ENCODE peak calls at places on chromosomes 16 and 17, in seven cellular contexts. T, A, Y, I, L, W and E are unnamed samples.

GRCh38 chr16:9054460-9054859 is 37.0 kb upstream of the HAPSTR1 start:
- DNase-seq in A (no peak), L (no peak), I (no peak), Y (no peak), T (no peak), W (no peak), E (no peak)

GRCh38 chr16:57253410-57253927 is 8.4 kb downstream of the ARL2BP start:
- DNase-seq in W (no peak), I (no peak), T (no peak), A (no peak), Y (no peak), L (no peak), E (no peak)

GRCh38 chr17:9284884-9285283 is 263.6 kb downstream of the NTN1 start:
- DNase-seq in L (no peak), I (no peak), W (peak; percentile 52), Y (no peak), T (no peak), A (no peak), E (no peak)

GRCh38 chr16:84600343-84601229 is 17.3 kb downstream of the COTL1 start:
- DNase-seq in Y (no peak), W (no peak), A (peak; percentile 87), L (no peak), I (no peak), T (no peak), E (peak; percentile 82)

GRCh38 chr17:28744104-28744801 is 442 bp downstream of the TRAF4 start:
- DNase-seq in Y (peak; percentile 67), T (peak; percentile 70), I (peak; percentile 86), L (no peak), A (peak; percentile 68), W (peak; percentile 67), E (peak; percentile 81)

GRCh38 chr16:68737046-68737729 is at the start of gene CDH1:
- DNase-seq in A (no peak), L (no peak), I (peak; percentile 98), T (peak; percentile 95), Y (no peak), W (no peak), E (peak; percentile 65)

GRCh38 chr17:45234641-45235040 is 13.0 kb downstream of the FMNL1 start:
- DNase-seq in I (no peak), A (peak; percentile 76), T (no peak), L (no peak), Y (no peak), W (no peak), E (peak; percentile 63)

GRCh38 chr17:44105941-44106340 is 17.5 kb downstream of the HDAC5 start:
- DNase-seq in I (no peak), A (peak; percentile 54), Y (no peak), T (no peak), W (no peak), L (no peak), E (no peak)

GRCh38 chr17:63950940-63951907 is 19.1 kb upstream of the CD79B start:
- DNase-seq in A (peak; percentile 84), T (peak; percentile 75), W (no peak), L (no peak), I (peak; percentile 84), Y (no peak), E (peak; percentile 79)

GRCh38 chr16:57591086-57591869 is 37.2 kb upstream of the ADGRG1 start:
- DNase-seq in Y (peak; percentile 77), L (peak; percentile 40), A (peak; percentile 52), T (peak; percentile 76), W (peak; percentile 52), I (peak; percentile 84), E (peak; percentile 75)

GRCh38 chr16:66116163-66116792 is 250.2 kb upstream of the CDH5 start:
- DNase-seq in A (no peak), T (no peak), Y (no peak), W (no peak), I (no peak), L (no peak), E (no peak)

GRCh38 chr17:35748323-35748960 is 4.6 kb downstream of the GAS2L2 start:
- DNase-seq in Y (no peak), I (peak; percentile 69), L (no peak), W (no peak), T (no peak), A (no peak), E (no peak)

GRCh38 chr17:66542183-66542966 is 240.0 kb downstream of the PRKCA start:
- DNase-seq in L (no peak), W (no peak), I (no peak), A (peak; percentile 59), Y (no peak), T (no peak), E (peak; percentile 41)

GRCh38 chr16:20897253-20897896 is 2.8 kb downstream of the DCUN1D3 start:
- DNase-seq in Y (no peak), T (no peak), L (no peak), W (no peak), I (no peak), A (no peak), E (no peak)

GRCh38 chr16:35188288-35189155 is 1729.1 kb downstream of the TP53TG3F start:
- DNase-seq in Y (no peak), W (no peak), L (no peak), A (peak; percentile 1), T (no peak), I (no peak), E (no peak)

GRCh38 chr17:44308865-44309264 is 464 bp downstream of the RUNDC3A start:
- DNase-seq in T (no peak), W (no peak), I (no peak), Y (no peak), L (no peak), A (no peak), E (no peak)

GRCh38 chr16:47143677-47144558 is at the start of gene NETO2:
- DNase-seq in Y (peak; percentile 58), L (no peak), I (peak; percentile 83), A (peak; percentile 16), T (peak; percentile 66), W (no peak), E (peak; percentile 85)

GRCh38 chr16:61836804-61837398 is 199.3 kb downstream of the CDH8 start:
- DNase-seq in W (no peak), L (no peak), I (no peak), T (no peak), A (no peak), Y (no peak), E (no peak)

GRCh38 chr17:21392257-21392656 is 16.1 kb downstream of the KCNJ12 start:
- DNase-seq in I (no peak), A (no peak), T (no peak), W (no peak), L (no peak), Y (no peak), E (no peak)

GRCh38 chr17:46885956-46886663 is 34.7 kb downstream of the WNT9B start:
- DNase-seq in I (no peak), Y (no peak), A (no peak), L (no peak), W (no peak), T (no peak), E (no peak)

DNA sequence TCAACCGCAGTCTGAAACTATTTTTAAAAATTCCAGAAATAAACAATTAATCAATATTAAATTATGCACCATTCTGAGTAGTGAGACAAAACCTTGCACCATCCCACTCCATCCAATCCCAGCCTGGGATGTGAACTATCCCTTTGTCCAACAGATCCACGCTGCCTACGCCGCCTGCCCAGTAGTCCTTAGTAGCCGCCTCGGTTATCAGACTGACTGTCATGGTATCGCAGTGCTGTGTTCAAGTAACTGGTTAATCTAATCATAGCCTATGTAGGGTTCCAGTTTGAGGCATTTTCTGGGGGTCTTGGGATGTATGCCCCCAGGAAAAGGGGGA is 437.7 kb downstream of the HS3ST3B1 start:
- DNase-seq in W (no peak), Y (no peak), I (no peak), L (no peak), T (no peak), A (no peak), E (no peak)
- TF ChIP-seq CTCF in W (no peak), Y (no peak), I (no peak), L (no peak), T (no peak), A (no peak), E (no peak)

GRCh38 chr16:74608944-74609343 is 2.0 kb upstream of the GLG1 start:
- DNase-seq in I (no peak), W (no peak), Y (no peak), T (no peak), L (no peak), A (no peak), E (no peak)
- TF ChIP-seq CTCF in I (no peak), W (no peak), Y (no peak), T (no peak), L (no peak), A (no peak), E (no peak)

GRCh38 chr17:79840204-79840988 is 1.2 kb upstream of the CBX4 start:
- DNase-seq in W (peak; percentile 77), L (no peak), T (peak; percentile 67), A (no peak), I (peak; percentile 75), Y (peak; percentile 45), E (no peak)
- TF ChIP-seq CTCF in W (no peak), L (no peak), T (peak; percentile 25), A (no peak), I (no peak), Y (peak; percentile 23), E (no peak)

GRCh38 chr17:72658675-72659074 is 433.8 kb downstream of the SLC39A11 start:
- DNase-seq in T (no peak), Y (no peak), L (no peak), A (no peak), W (no peak), I (no peak), E (no peak)

GRCh38 chr17:72656114-72656763 is 436.2 kb downstream of the SLC39A11 start:
- DNase-seq in A (no peak), I (no peak), W (no peak), L (no peak), Y (peak; percentile 15), T (no peak), E (no peak)

GRCh38 chr17:72659811-72660210 is 432.7 kb downstream of the SLC39A11 start:
- DNase-seq in T (no peak), A (no peak), I (no peak), W (no peak), Y (no peak), L (no peak), E (no peak)

GRCh38 chr17:72660274-72661092 is 432.0 kb downstream of the SLC39A11 start:
- DNase-seq in I (no peak), L (no peak), T (no peak), Y (no peak), W (no peak), A (no peak), E (no peak)

DNA sequence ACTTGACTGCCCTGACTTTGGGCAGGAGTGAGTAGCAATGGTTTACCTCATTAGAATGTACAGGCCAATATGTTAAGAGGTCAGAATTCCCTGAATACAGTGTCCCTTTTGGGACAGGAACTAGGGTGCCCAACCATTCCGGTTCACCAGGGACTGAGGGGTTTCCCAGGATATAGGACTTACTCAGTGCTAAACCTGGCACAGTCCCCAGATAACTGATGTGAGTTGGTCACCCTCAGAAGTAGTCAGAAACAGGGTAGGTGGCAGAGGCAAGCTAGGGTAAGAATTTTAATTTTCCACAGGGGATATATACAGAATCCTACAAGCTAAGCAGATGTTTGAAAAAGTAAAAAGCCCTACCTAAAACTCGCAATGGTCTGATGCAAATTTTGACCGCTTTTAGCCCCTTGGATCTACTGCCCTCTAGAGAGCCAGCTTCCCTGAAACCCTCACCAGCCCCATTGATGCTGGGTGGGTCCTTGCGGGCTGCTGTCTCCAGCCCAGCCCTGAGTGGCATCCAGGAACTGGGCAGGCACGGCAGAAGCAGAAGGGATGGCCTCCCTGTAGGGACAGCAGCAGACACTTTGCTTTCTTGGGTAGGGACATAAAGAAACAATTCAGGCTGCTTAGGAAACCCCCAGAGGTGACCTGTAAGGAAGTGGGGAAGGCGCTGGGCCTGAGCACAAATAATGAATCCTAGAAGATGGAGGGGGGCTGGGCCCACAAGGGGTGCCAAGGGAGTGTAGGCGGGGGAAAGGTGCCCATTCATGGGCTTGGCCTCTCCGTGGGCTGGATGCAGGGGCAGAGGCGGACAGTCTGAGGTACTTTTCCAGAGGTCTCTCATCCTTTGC is 434.8 kb downstream of the SLC39A11 start:
- DNase-seq in I (no peak), W (no peak), A (no peak), L (no peak), Y (no peak), T (no peak), E (no peak)
- TF ChIP-seq CTCF in I (no peak), W (no peak), A (peak; percentile 30), L (no peak), Y (no peak), T (peak; percentile 9), E (no peak)